ENCODE peak calls at places on chromosomes 11 and 22, in nine cellular contexts. P, V, I, X, N, G, A, Y and B are unnamed samples.

GRCh38 chr22:46045459-46046298 is 68.7 kb upstream of the WNT7B start:
- DNase-seq in P (no peak), V (no peak), I (no peak), X (no peak), N (no peak), G (no peak), A (no peak), Y (no peak), B (no peak)

GRCh38 chr11:103332409-103332808 is 223.2 kb downstream of the DYNC2H1 start:
- DNase-seq in P (no peak), V (no peak), I (no peak), X (no peak), N (no peak), G (no peak), A (no peak), Y (no peak), B (no peak)

GRCh38 chr11:130858215-130858614 is 58.1 kb downstream of the SNX19 start:
- DNase-seq in P (no peak), V (no peak), I (no peak), X (no peak), N (no peak), G (peak), A (no peak), Y (no peak), B (peak)

GRCh38 chr22:45684169-45684568 is 12.5 kb downstream of the ATXN10 start:
- DNase-seq in P (peak), V (no peak), I (no peak), X (no peak), N (no peak), G (no peak), A (no peak), Y (no peak), B (no peak)

GRCh38 chr22:50200333-50201190 is at the start of gene SELENOO:
- DNase-seq in P (peak), V (peak), I (peak), X (peak), N (peak), G (peak), A (peak), Y (peak), B (peak)

GRCh38 chr22:45903355-45904149 is 73.4 kb downstream of the WNT7B start:
- DNase-seq in P (peak), V (no peak), I (peak), X (no peak), N (no peak), G (peak), A (no peak), Y (no peak), B (peak)

GRCh38 chr11:123206671-123207421 is 11.8 kb upstream of the CLMP start:
- DNase-seq in P (no peak), V (no peak), I (no peak), X (no peak), N (peak), G (no peak), A (no peak), Y (no peak), B (no peak)

GRCh38 chr11:9842923-9843322 is 179.0 kb downstream of the SWAP70 start:
- DNase-seq in P (no peak), V (no peak), I (no peak), X (no peak), N (no peak), G (no peak), A (no peak), Y (no peak), B (no peak)

GRCh38 chr11:12831471-12832202 is 157.4 kb downstream of the TEAD1 start:
- DNase-seq in P (no peak), V (no peak), I (no peak), X (no peak), N (no peak), G (no peak), A (no peak), Y (no peak), B (no peak)

GRCh38 chr11:32154275-32154674 is 63.4 kb downstream of the RCN1 start:
- DNase-seq in P (peak), V (no peak), I (no peak), X (no peak), N (no peak), G (peak), A (no peak), Y (peak), B (peak)

GRCh38 chr11:113647856-113648255 is 58.3 kb downstream of the TMPRSS5 start:
- DNase-seq in P (no peak), V (no peak), I (no peak), X (no peak), N (no peak), G (no peak), A (no peak), Y (no peak), B (no peak)

GRCh38 chr11:7677071-7677470 is 3.8 kb upstream of the CYB5R2 start:
- DNase-seq in P (peak), V (no peak), I (no peak), X (no peak), N (no peak), G (no peak), A (no peak), Y (peak), B (peak)